ENCODE peak calls at places on chromosomes 4 and X, in nine cellular contexts. F, I, E, Y, R, H, A, N and Q are unnamed samples. For H3K36me3, the result is how much of the 10 kb centered on the place peaks cover.

GRCh38 chr4:80788798-80789197 is 241.7 kb upstream of the BMP3 start:
- DNase-seq in F (no peak), I (peak), E (peak), Y (no peak), R (no peak), H (peak), A (no peak), N (no peak), Q (no peak)

GRCh38 chrX:9285342-9285771 is 179.5 kb upstream of the TBL1X start:
- DNase-seq in F (no peak), I (no peak), E (no peak), Y (no peak), R (no peak), H (no peak), A (no peak), N (no peak), Q (no peak)

GRCh38 chr4:155582971-155583437 is 83.6 kb upstream of the GUCY1A1 start:
- DNase-seq in F (no peak), I (no peak), E (peak), Y (no peak), R (no peak), H (peak), A (no peak), N (no peak), Q (peak)

GRCh38 chrX:18898517-18898916 is 85.4 kb downstream of the PHKA2 start:
- DNase-seq in F (no peak), I (no peak), E (no peak), Y (no peak), R (no peak), H (no peak), A (no peak), N (no peak), Q (no peak)

GRCh38 chr4:19850909-19851308 is 400.8 kb upstream of the SLIT2 start:
- DNase-seq in F (no peak), I (no peak), E (peak), Y (no peak), R (no peak), H (peak), A (no peak), N (no peak), Q (peak)

GRCh38 chr4:100174985-100175383 is 15.3 kb downstream of the DDIT4L start:
- DNase-seq in F (no peak), I (no peak), E (no peak), Y (no peak), R (no peak), H (no peak), A (no peak), N (no peak), Q (no peak)

GRCh38 chr4:168475745-168476144 is 4.5 kb downstream of the DDX60L start:
- DNase-seq in F (no peak), I (no peak), E (no peak), Y (no peak), R (no peak), H (peak), A (no peak), N (no peak), Q (no peak)

GRCh38 chr4:186981161-186981560 is 257.5 kb upstream of the FAT1 start:
- DNase-seq in F (no peak), I (no peak), E (peak), Y (no peak), R (no peak), H (peak), A (no peak), N (no peak), Q (no peak)

GRCh38 chrX:134764202-134764785 is 106.0 kb upstream of the PLAC1 start:
- DNase-seq in F (no peak), I (no peak), E (no peak), Y (no peak), R (no peak), H (peak), A (no peak), N (no peak), Q (no peak)

GRCh38 chrX:38260231-38260630 is 39.6 kb upstream of the SRPX start:
- DNase-seq in F (no peak), I (no peak), E (peak), Y (no peak), R (no peak), H (no peak), A (no peak), N (no peak), Q (no peak)

GRCh38 chrX:38999967-39000745 is 198.9 kb downstream of the MID1IP1 start:
- DNase-seq in F (no peak), I (no peak), E (peak), Y (no peak), R (no peak), H (peak), A (no peak), N (no peak), Q (no peak)

GRCh38 chr4:151117371-151117962 is 18.0 kb downstream of the RPS3A start:
- DNase-seq in F (no peak), I (peak), E (peak), Y (peak), R (peak), H (peak), A (peak), N (peak), Q (peak)

GRCh38 chr4:86531440-86531839 is 62.7 kb upstream of the PTPN13 start:
- DNase-seq in F (no peak), I (no peak), E (no peak), Y (no peak), R (no peak), H (no peak), A (no peak), N (no peak), Q (no peak)

GRCh38 chr4:102868153-102868781 is 525 bp upstream of the CISD2 start:
- DNase-seq in F (peak), I (peak), E (no peak), Y (peak), R (no peak), H (no peak), A (peak), N (peak), Q (no peak)

GRCh38 chr4:37682701-37683401 is 3.3 kb downstream of the RELL1 start:
- DNase-seq in F (no peak), I (no peak), E (no peak), Y (no peak), R (no peak), H (no peak), A (no peak), N (no peak), Q (no peak)

GRCh38 chr4:85107553-85107952 is 141.1 kb upstream of the WDFY3 start:
- DNase-seq in F (no peak), I (no peak), E (no peak), Y (no peak), R (no peak), H (peak), A (no peak), N (no peak), Q (peak)

GRCh38 chrX:2829066-2829430 is 318 bp downstream of the GYG2 start:
- DNase-seq in F (no peak), I (no peak), E (no peak), Y (no peak), R (no peak), H (no peak), A (no peak), N (no peak), Q (no peak)

GRCh38 chr4:155692990-155693659 is 26.5 kb downstream of the GUCY1A1 start:
- DNase-seq in F (no peak), I (no peak), E (no peak), Y (no peak), R (no peak), H (no peak), A (no peak), N (no peak), Q (peak)

GRCh38 chr4:828641-829271 is 2.8 kb upstream of the CPLX1 start:
- DNase-seq in F (peak), I (no peak), E (no peak), Y (no peak), R (peak), H (no peak), A (peak), N (no peak), Q (no peak)

GRCh38 chrX:113033966-113034680 is 193.5 kb upstream of the AMOT start:
- DNase-seq in F (no peak), I (no peak), E (no peak), Y (no peak), R (no peak), H (no peak), A (no peak), N (no peak), Q (no peak)

GRCh38 chr4:184596617-184597185 is 52.5 kb downstream of the CASP3 start:
- DNase-seq in F (no peak), I (no peak), E (no peak), Y (no peak), R (peak), H (no peak), A (no peak), N (no peak), Q (no peak)

GRCh38 chrX:128335671-128336070 is 283.5 kb upstream of the ACTRT1 start:
- DNase-seq in F (no peak), I (no peak), E (no peak), Y (no peak), R (no peak), H (no peak), A (no peak), N (no peak), Q (no peak)

GRCh38 chr4:126779001-126779400 is 853.8 kb upstream of the INTU start:
- DNase-seq in F (no peak), I (no peak), E (no peak), Y (no peak), R (no peak), H (no peak), A (no peak), N (no peak), Q (no peak)

GRCh38 chr4:15756361-15756861 is 21.7 kb upstream of the CD38 start:
- DNase-seq in F (no peak), I (no peak), E (peak), Y (no peak), R (no peak), H (peak), A (no peak), N (peak), Q (peak)
- TF ChIP-seq CTCF in F (no peak), I (no peak), E (peak), Y (no peak), R (no peak), H (no peak), A (no peak), N (peak), Q (peak)

GRCh38 chr4:82839624-82840023 is 41.0 kb upstream of the SCD5 start:
- DNase-seq in F (no peak), I (no peak), E (peak), Y (no peak), R (no peak), H (peak), A (no peak), N (no peak), Q (no peak)
- H3K36me3 ChIP-seq in F (under half), I (half or more), E (half or more), Y (under half), R (half or more), H (under half), A (half or more), N (half or more), Q (under half)

GRCh38 chr4:113761682-113762060 is at the start of gene CAMK2D:
- DNase-seq in F (peak), I (peak), E (peak), Y (peak), R (peak), H (peak), A (peak), N (peak), Q (peak)
- TF ChIP-seq CTCF in F (no peak), I (peak), E (peak), Y (peak), R (no peak), H (peak), A (peak), N (peak), Q (peak)

DNA sequence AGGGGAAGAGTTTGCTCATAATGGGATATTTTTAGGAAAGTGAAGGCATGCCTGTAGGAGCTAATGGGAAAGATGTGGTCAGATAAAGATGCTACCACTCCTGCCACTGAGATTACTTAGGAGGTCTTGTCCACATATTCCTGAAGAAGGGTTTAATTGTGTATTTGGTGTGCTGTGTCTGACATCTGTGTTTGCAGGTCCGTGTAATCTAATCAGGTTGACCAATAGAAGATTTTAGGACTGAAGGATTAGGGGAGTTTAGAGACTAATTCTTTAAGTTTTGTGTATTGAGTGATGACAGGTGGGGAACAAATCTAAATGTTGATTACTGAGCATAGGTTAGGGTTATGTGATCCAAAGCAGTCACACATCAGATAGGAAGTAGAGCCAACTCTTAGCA is 57.2 kb downstream of the JADE1 start:
- DNase-seq in F (no peak), I (no peak), E (no peak), Y (no peak), R (no peak), H (no peak), A (no peak), N (no peak), Q (no peak)
- H3K36me3 ChIP-seq in F (under half), I (half or more), E (under half), Y (under half), R (half or more), H (under half), A (half or more), N (under half), Q (under half)

DNA sequence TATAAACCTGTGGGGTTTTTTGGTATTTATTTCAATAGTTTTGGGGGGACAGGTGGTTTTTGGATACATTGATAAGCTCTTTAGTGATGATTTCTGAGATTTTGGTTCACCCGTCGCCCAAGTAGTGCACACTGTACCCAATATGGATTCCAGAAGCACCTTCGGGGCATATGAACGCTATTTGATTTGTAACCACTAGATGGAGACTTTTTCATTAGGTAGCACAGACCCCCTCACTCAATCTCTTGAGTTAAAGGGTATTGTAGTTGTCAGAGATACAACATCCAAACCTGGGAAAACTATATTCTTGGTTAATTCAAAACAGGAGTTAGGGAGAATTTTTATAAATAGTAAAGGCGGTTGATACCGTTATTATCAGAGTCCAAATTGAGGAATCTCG is 79.8 kb downstream of the SPANXN3 start:
- DNase-seq in F (no peak), I (no peak), E (no peak), Y (no peak), R (no peak), H (no peak), A (no peak), N (no peak), Q (no peak)
- TF ChIP-seq CTCF in F (no peak), I (no peak), E (no peak), Y (no peak), R (no peak), H (no peak), A (peak), N (peak), Q (peak)

GRCh38 chrX:47185241-47185640 is 8.4 kb upstream of the UBA1 start:
- DNase-seq in F (no peak), I (no peak), E (no peak), Y (no peak), R (no peak), H (no peak), A (no peak), N (no peak), Q (no peak)
- H3K36me3 ChIP-seq in F (under half), I (half or more), E (under half), Y (under half), R (half or more), H (under half), A (under half), N (half or more), Q (under half)

GRCh38 chr4:138177278-138177968 is 64.7 kb downstream of the SLC7A11 start:
- DNase-seq in F (no peak), I (no peak), E (no peak), Y (no peak), R (no peak), H (no peak), A (no peak), N (no peak), Q (no peak)

GRCh38 chr4:138178566-138178965 is 63.6 kb downstream of the SLC7A11 start:
- DNase-seq in F (no peak), I (no peak), E (peak), Y (no peak), R (no peak), H (peak), A (no peak), N (no peak), Q (no peak)

GRCh38 chr4:138181288-138181687 is 60.9 kb downstream of the SLC7A11 start:
- DNase-seq in F (no peak), I (peak), E (peak), Y (no peak), R (no peak), H (peak), A (peak), N (no peak), Q (no peak)

GRCh38 chr4:138175337-138175794 is 66.8 kb downstream of the SLC7A11 start:
- DNase-seq in F (no peak), I (no peak), E (peak), Y (no peak), R (peak), H (peak), A (peak), N (no peak), Q (no peak)
- TF ChIP-seq CTCF in F (no peak), I (no peak), E (peak), Y (no peak), R (no peak), H (no peak), A (no peak), N (peak), Q (no peak)

DNA sequence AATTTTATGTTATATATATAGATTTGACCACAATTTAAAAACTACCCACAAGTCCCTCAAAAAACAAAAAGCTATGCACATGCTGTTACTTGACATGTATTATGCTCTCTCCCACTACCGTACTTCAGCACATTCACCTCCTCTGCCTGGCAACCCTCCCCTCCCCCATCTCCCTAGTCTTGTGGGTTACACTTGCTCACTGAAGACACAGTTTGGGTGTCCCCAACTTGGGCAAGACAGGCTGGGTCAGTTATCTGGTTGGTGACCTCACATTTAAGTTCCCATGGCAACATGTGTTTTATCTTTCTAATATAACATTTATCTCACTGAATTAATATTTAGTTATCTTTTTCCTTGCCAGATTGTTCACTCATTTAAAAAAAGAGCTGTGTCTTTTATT is 32.7 kb downstream of the SEC24D start:
- DNase-seq in F (no peak), I (no peak), E (no peak), Y (no peak), R (no peak), H (no peak), A (no peak), N (no peak), Q (no peak)
- H3K36me3 ChIP-seq in F (under half), I (half or more), E (half or more), Y (under half), R (half or more), H (under half), A (half or more), N (half or more), Q (under half)